ENCODE peak calls at places on chromosomes 12 and 14, in seven cellular contexts. Z is ovary; Q is lower leg skin; M is activated T-helper 1 cell treated with anti-CD3 and anti-CD28 coated beads, Interleukin-12 subunit alpha, Interleukin-12 subunit beta, Interleukin-2, Interleukin-4 antibody, amounts not matched to agents 30 ng/mL and 10 ng/mL and 1 ng/mL, durations not matched to agents 14 hours and 24 hours and 36 hours; G is AG20443; B is left cardiac atrium; J is activated CD4-positive, alpha-beta T cell treated with anti-CD3 and anti-CD28 coated beads, Interleukin-2, amount 50 U/mL, for 1 hour. L is an unnamed sample.

GRCh38 chr12:49298160-49298559 is 3.2 kb downstream of the PRPH start:
- DNase-seq in Z (no peak), Q (no peak), M (no peak), G (peak), B (no peak), J (no peak), L (no peak)

GRCh38 chr14:76564471-76565119 is 188.7 kb downstream of the ESRRB start:
- DNase-seq in Z (no peak), Q (no peak), M (no peak), G (no peak), B (no peak), J (no peak), L (no peak)

GRCh38 chr14:31380106-31380505 is 40.2 kb downstream of the HEATR5A start:
- DNase-seq in Z (no peak), Q (no peak), M (no peak), G (no peak), B (no peak), J (no peak), L (no peak)

GRCh38 chr12:49703647-49704137 is 3.5 kb downstream of the FMNL3 start:
- DNase-seq in Z (no peak), Q (no peak), M (peak), G (peak), B (no peak), J (no peak), L (peak)

GRCh38 chr12:108379761-108380160 is 40.6 kb upstream of the CMKLR1 start:
- DNase-seq in Z (no peak), Q (no peak), M (no peak), G (no peak), B (no peak), J (no peak), L (no peak)

GRCh38 chr12:22310712-22311111 is 23.8 kb downstream of the ST8SIA1 start:
- DNase-seq in Z (no peak), Q (no peak), M (no peak), G (no peak), B (no peak), J (no peak), L (no peak)

GRCh38 chr14:30193791-30194407 is 266.3 kb upstream of the PRKD1 start:
- DNase-seq in Z (no peak), Q (no peak), M (no peak), G (peak), B (no peak), J (no peak), L (peak)

GRCh38 chr14:68596701-68597100 is 196.2 kb downstream of the ZFP36L1 start:
- DNase-seq in Z (no peak), Q (no peak), M (no peak), G (no peak), B (no peak), J (no peak), L (no peak)

GRCh38 chr12:19847294-19848059 is 408.2 kb downstream of the AEBP2 start:
- DNase-seq in Z (peak), Q (no peak), M (no peak), G (no peak), B (no peak), J (no peak), L (no peak)

L was measured in AG08396.